ENCODE peak calls at places on chromosome 18, in six cellular contexts. E is cardiac muscle cell, H is mesendoderm, V is GM12878, M is WERI-Rb-1, X is thoracic aorta. N is an unnamed sample.

GRCh38 chr18:8188196-8188595 is 421.0 kb upstream of the RAB12 start:
- DNase-seq in E (peak), H (no peak), V (no peak), M (no peak), X (no peak), N (peak)

GRCh38 chr18:27839141-27839540 is 337.8 kb downstream of the CDH2 start:
- DNase-seq in E (peak), H (peak), V (no peak), M (no peak), X (no peak), N (no peak)

GRCh38 chr18:51621103-51621969 is 423.9 kb upstream of the MEX3C start:
- DNase-seq in E (peak), H (peak), V (peak), M (peak), X (no peak), N (peak)

GRCh38 chr18:46412831-46413371 is 244.1 kb downstream of the LOXHD1 start:
- DNase-seq in E (no peak), H (no peak), V (no peak), M (no peak), X (no peak), N (no peak)

GRCh38 chr18:38318416-38318815 is 752.8 kb upstream of the CELF4 start:
- DNase-seq in E (no peak), H (no peak), V (no peak), M (no peak), X (no peak), N (no peak)

GRCh38 chr18:51433296-51433695 is 235.8 kb upstream of the MEX3C start:
- DNase-seq in E (no peak), H (no peak), V (no peak), M (no peak), X (no peak), N (no peak)

GRCh38 chr18:46333371-46334199 is 229.4 kb downstream of the HAUS1 start:
- DNase-seq in E (peak), H (peak), V (no peak), M (peak), X (no peak), N (peak)

GRCh38 chr18:74874351-74874750 is 276.7 kb downstream of the ZNF407 start:
- DNase-seq in E (no peak), H (no peak), V (no peak), M (no peak), X (no peak), N (peak)

GRCh38 chr18:51645607-51646006 is 448.1 kb upstream of the MEX3C start:
- DNase-seq in E (no peak), H (no peak), V (no peak), M (no peak), X (no peak), N (no peak)

GRCh38 chr18:48905541-48905940 is 45.2 kb downstream of the SMAD7 start:
- DNase-seq in E (no peak), H (no peak), V (no peak), M (no peak), X (no peak), N (no peak)

GRCh38 chr18:51342815-51343214 is 145.3 kb upstream of the MEX3C start:
- DNase-seq in E (peak), H (no peak), V (no peak), M (no peak), X (no peak), N (no peak)

GRCh38 chr18:7272268-7273049 is 41.6 kb downstream of the LRRC30 start:
- DNase-seq in E (peak), H (peak), V (no peak), M (peak), X (no peak), N (peak)

GRCh38 chr18:8812631-8813030 is 107.3 kb downstream of the MTCL1 start:
- DNase-seq in E (no peak), H (no peak), V (no peak), M (no peak), X (no peak), N (no peak)

GRCh38 chr18:14917311-14917710 is 169.3 kb downstream of the ANKRD30B start:
- DNase-seq in E (no peak), H (no peak), V (no peak), M (no peak), X (no peak), N (no peak)

GRCh38 chr18:36375118-36375517 is 77.6 kb downstream of the FHOD3 start:
- DNase-seq in E (no peak), H (no peak), V (no peak), M (no peak), X (no peak), N (no peak)

GRCh38 chr18:8142131-8142711 is 467.0 kb upstream of the RAB12 start:
- DNase-seq in E (peak), H (peak), V (no peak), M (no peak), X (no peak), N (no peak)

GRCh38 chr18:5839102-5839501 is 56.2 kb downstream of the TMEM200C start:
- DNase-seq in E (no peak), H (no peak), V (no peak), M (no peak), X (no peak), N (no peak)

GRCh38 chr18:457120-457519 is 43.4 kb downstream of the COLEC12 start:
- DNase-seq in E (peak), H (peak), V (no peak), M (peak), X (no peak), N (peak)

GRCh38 chr18:36446059-36446458 is 148.5 kb downstream of the FHOD3 start:
- DNase-seq in E (no peak), H (no peak), V (no peak), M (no peak), X (no peak), N (no peak)

GRCh38 chr18:7579176-7579922 is 12.2 kb downstream of the PTPRM start:
- DNase-seq in E (no peak), H (no peak), V (no peak), M (no peak), X (no peak), N (no peak)

GRCh38 chr18:51513525-51513924 is 316.0 kb upstream of the MEX3C start:
- DNase-seq in E (peak), H (no peak), V (no peak), M (peak), X (no peak), N (no peak)

GRCh38 chr18:50432915-50433314 is 58.1 kb downstream of the SKA1 start:
- DNase-seq in E (no peak), H (peak), V (no peak), M (no peak), X (no peak), N (no peak)

GRCh38 chr18:79107886-79108285 is 38.7 kb downstream of the ATP9B start:
- DNase-seq in E (peak), H (no peak), V (no peak), M (no peak), X (no peak), N (no peak)

GRCh38 chr18:79749251-79750191 is 48.2 kb upstream of the KCNG2 start:
- DNase-seq in E (peak), H (no peak), V (no peak), M (peak), X (no peak), N (no peak)

GRCh38 chr18:22344908-22345670 is 72.6 kb downstream of the CTAGE1 start:
- DNase-seq in E (no peak), H (no peak), V (no peak), M (no peak), X (no peak), N (no peak)

GRCh38 chr18:47036298-47036874 is 965 bp upstream of the ELOA2 start:
- DNase-seq in E (peak), H (peak), V (no peak), M (peak), X (no peak), N (peak)

GRCh38 chr18:70380915-70381896 is 92.4 kb downstream of the SOCS6 start:
- DNase-seq in E (no peak), H (peak), V (no peak), M (no peak), X (no peak), N (peak)

GRCh38 chr18:79627750-79628294 is 51.8 kb upstream of the CTDP1 start:
- DNase-seq in E (no peak), H (no peak), V (no peak), M (peak), X (no peak), N (no peak)

GRCh38 chr18:34729740-34730338 is 19.7 kb downstream of the DTNA start:
- DNase-seq in E (no peak), H (peak), V (no peak), M (no peak), X (no peak), N (no peak)

GRCh38 chr18:63970803-63971191 is 916 bp downstream of the SERPINB8 start:
- DNase-seq in E (peak), H (peak), V (no peak), M (peak), X (no peak), N (peak)

GRCh38 chr18:926946-927345 is 22.3 kb downstream of the ADCYAP1 start:
- DNase-seq in E (no peak), H (no peak), V (no peak), M (no peak), X (no peak), N (no peak)

GRCh38 chr18:9688036-9688741 is 19.9 kb upstream of the RAB31 start:
- DNase-seq in E (peak), H (no peak), V (no peak), M (no peak), X (no peak), N (no peak)

GRCh38 chr18:26088482-26088881 is 1.9 kb downstream of the SS18 start:
- DNase-seq in E (peak), H (no peak), V (no peak), M (no peak), X (no peak), N (no peak)

DNA sequence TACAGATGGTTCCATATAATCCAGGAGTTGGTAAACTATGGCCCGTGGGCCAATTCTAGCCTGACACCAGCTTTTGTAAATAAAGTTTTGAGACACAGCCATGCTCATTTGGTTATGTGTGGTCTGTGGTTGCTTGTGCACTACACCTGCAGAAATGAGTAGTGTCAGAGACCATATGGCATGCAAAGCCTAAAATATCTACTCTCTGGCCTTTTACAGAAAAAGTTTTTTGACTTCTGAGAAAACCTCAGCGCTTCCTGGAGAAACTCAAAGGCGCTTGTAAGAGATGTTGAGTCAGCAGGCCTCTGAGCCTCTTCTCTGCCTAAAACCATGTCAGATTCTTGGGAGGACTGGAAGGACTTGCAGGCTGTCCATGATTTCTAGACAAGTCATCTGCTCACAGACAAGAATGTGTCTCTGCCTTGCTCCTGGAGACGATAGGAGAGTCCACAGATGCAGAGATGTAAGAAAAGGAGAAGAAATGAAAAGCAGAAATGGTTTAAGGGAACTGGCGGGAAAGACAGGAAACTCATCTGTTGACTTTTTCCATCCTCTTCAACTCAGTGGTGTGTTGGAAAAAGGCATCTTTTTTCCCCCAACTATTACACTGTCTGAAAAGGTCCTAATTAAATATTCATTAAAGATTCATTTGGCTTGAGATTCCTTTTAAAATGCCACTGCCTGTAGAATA is 5.2 kb downstream of the TTC39C start:
- DNase-seq in E (no peak), H (no peak), V (peak), M (no peak), X (no peak), N (no peak)
- H3K4me3 ChIP-seq in E (no peak), H (no peak), V (peak), M (no peak), X (no peak), N (no peak)

GRCh38 chr18:2983296-2983695 is 29.6 kb downstream of the LPIN2 start:
- DNase-seq in E (no peak), H (no peak), V (no peak), M (no peak), X (no peak), N (no peak)
- H3K27ac ChIP-seq in E (no peak), H (no peak), V (peak), M (no peak), X (no peak), N (no peak)

DNA sequence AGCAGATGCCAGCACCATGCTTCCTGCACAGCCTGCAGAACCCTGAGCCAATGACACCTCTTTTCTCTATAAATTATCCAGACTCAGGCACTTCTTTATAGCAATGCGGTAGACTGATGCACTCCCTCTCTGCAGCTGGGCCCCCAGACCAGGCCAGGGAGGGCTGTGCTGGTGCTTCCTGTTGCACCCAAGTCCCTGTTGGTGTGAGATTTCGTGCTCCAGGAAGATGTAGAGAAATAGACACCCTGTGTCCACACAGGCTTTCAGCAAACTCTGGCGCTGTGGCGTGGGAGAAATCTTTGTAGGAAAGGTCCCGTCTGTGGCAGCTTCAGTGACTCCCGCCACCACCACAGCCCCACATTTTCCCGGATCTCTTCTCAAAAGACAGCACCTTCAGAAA is 572.2 kb downstream of the GALR1 start:
- DNase-seq in E (no peak), H (no peak), V (no peak), M (no peak), X (no peak), N (no peak)
- H3K4me3 ChIP-seq in E (no peak), H (no peak), V (no peak), M (no peak), X (no peak), N (no peak)

GRCh38 chr18:76266226-76266991 is 228.6 kb downstream of the ZNF516 start:
- DNase-seq in E (no peak), H (no peak), V (no peak), M (no peak), X (no peak), N (no peak)
- H3K27ac ChIP-seq in E (no peak), H (no peak), V (no peak), M (no peak), X (peak), N (no peak)

DNA sequence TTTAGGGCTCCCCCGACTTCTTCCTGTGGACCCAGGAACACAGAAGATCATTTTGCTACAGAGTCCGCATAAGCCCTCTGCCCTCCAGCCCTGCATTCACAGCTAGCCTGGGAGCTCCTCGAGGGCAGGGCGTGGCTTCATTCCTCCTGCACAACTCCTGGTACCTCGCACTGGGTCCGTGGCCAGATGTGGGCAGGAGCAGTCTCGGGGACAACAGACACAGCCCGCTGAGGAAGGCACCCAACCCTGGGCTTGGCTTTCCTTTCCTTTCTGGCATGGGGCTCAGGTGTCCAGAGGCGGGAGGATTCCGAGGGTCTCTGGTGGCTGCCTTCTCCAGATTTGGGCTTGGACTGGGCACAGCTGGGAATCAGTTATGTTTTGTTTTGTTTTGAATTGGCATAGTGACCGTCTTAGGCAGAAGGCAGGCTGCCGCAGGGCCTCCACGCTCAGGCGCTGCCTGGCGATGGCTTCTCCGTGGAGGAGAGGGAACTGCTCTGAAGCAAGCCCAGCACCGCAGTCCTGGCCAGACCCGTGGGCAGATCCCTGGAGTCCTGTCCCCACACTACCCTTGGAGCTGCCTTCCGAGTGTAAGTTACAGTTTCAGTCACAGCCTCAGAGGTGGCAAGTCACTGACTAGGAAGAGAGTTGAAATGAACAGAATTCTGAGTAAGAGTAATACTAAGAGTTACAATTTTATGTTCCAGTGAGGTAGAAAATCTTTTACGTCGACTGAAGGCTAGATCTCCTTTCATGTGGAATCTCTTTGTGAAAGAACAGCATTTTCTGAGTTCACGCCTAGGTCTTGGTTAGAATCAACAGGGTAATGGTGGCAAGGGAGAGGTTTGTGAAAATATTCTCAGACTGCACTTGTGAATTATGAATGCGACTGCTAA is 47.9 kb downstream of the LDLRAD4 start:
- DNase-seq in E (no peak), H (no peak), V (no peak), M (no peak), X (no peak), N (no peak)
- H3K4me3 ChIP-seq in E (no peak), H (no peak), V (no peak), M (no peak), X (peak), N (no peak)

DNA sequence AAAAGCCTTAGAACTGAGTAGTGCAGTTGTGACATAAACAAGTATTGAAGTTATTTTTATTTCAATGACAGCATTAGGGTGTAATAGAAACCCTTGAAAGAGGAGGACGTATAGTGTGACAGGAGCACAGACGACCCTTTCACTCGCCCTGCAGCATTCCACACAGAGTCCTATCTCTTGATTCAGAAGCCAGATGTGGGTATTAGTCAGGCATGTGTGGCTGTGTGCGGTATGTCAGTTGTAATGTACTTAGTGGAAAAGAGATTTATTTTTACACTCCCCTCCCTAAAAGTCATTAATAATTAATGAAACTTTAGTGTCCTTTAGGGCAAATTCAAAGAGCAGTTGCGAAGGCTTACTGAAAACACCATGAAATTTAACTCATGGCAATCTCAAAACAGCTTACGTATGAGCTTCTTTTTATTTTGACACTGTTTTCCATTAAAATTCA is 83.7 kb upstream of the DSEL start:
- DNase-seq in E (peak), H (peak), V (no peak), M (no peak), X (no peak), N (peak)
- H3K27ac ChIP-seq in E (no peak), H (no peak), V (no peak), M (no peak), X (no peak), N (peak)

DNA sequence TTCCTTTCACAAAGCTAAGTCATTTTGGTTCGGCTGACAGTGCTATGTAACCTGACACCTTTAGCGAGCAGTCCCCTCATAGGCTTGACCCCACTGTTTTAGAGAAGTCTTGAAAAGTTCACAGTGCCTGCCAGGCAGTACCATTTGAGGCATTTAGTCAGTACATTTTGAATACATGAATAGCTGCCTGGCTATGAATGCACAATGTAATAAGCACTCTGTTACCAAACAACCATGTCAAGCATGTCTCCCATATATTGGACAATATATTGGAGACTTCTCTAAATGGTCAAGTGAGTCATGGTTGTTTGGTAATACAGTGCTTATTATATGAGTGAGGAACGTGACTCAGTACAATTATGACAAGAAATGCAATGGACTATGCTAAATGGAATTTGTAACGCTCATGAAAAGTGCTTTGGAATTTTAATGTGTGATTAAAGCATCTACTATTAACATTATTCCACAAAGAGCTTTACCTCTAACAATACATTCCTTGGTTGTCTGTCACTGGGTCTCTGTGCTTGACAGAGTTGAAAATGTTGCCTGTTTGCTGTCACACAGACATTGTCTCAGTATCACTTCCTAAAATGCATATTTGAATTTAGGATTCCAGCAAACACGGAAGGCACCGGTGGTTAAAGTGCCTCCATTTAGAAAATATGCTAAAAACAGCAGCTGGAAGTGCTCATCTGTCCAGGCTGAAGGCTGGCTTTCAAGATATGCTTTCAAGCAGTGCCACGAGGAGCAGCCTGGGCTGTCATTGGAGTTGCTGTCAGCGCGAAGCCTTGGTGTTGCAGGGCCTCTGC is 458.6 kb downstream of the FBXO15 start:
- DNase-seq in E (peak), H (peak), V (peak), M (no peak), X (no peak), N (peak)
- H3K4me3 ChIP-seq in E (no peak), H (no peak), V (no peak), M (no peak), X (no peak), N (no peak)

DNA sequence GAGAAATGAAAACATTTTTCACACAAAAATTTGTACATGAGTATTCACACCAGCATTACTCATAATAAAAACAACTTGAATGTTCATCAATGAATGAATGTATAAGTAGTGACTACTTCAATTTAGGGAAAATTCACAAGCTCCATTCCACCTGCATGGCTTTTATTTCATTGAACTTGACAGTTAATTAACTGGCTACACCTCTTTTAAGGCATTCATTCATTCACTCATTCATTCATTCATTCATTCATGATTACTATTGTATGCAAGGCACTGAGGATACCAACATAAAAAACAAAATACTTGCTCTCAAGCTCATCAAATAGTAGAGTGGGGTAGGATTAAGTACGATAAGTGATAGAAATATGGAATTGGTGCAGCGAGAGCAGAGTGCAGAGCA is 198.3 kb upstream of the DLGAP1 start:
- DNase-seq in E (no peak), H (no peak), V (no peak), M (no peak), X (no peak), N (no peak)
- H3K27ac ChIP-seq in E (no peak), H (no peak), V (no peak), M (no peak), X (no peak), N (no peak)